ENCODE peak calls at places on chromosome 3, in six cellular contexts. Q is H1, O is HepG2, B is K562, F is HCT116, V is GM12878. T is an unnamed sample. For H3K4me1 and H3K27me3, the result is how much of the 10 kb centered on the place peaks cover.

GRCh38 chr3:177781686-177782161 is 584.4 kb upstream of the TBL1XR1 start:
- DNase-seq in O (no peak), V (no peak), Q (no peak), F (no peak), B (no peak), T (no peak)

GRCh38 chr3:27684302-27684701 is 37.8 kb downstream of the EOMES start:
- DNase-seq in O (no peak), B (no peak), Q (no peak), F (no peak), V (no peak), T (no peak)

GRCh38 chr3:10530241-10530640 is 24.9 kb upstream of the ATP2B2 start:
- DNase-seq in Q (no peak), B (no peak), F (no peak), O (no peak), V (no peak), T (no peak)

GRCh38 chr3:69444980-69445379 is 59.1 kb upstream of the FRMD4B start:
- DNase-seq in F (no peak), Q (no peak), V (no peak), B (no peak), O (no peak), T (no peak)

GRCh38 chr3:158991146-158991705 is 189.4 kb downstream of the MFSD1 start:
- DNase-seq in V (no peak), B (no peak), F (no peak), O (no peak), Q (peak), T (peak)

GRCh38 chr3:106842151-106842550 is 535.1 kb upstream of the CCDC54 start:
- DNase-seq in O (no peak), F (no peak), V (no peak), B (no peak), Q (no peak), T (no peak)

GRCh38 chr3:3579658-3580057 is 219.6 kb upstream of the LRRN1 start:
- DNase-seq in B (no peak), F (no peak), V (no peak), O (no peak), Q (no peak), T (no peak)

GRCh38 chr3:159964166-159964973 is 24.3 kb upstream of the IL12A start:
- DNase-seq in F (no peak), B (no peak), O (no peak), Q (no peak), V (peak), T (no peak)

GRCh38 chr3:39141211-39141995 is 12.0 kb downstream of the CSRNP1 start:
- DNase-seq in F (no peak), B (no peak), V (no peak), O (no peak), Q (no peak), T (no peak)

GRCh38 chr3:127450331-127450730 is 140.2 kb downstream of the TPRA1 start:
- DNase-seq in O (no peak), B (no peak), V (no peak), F (no peak), Q (no peak), T (no peak)

GRCh38 chr3:90010341-90010740 is 902.9 kb downstream of the EPHA3 start:
- DNase-seq in Q (no peak), B (no peak), O (no peak), F (no peak), V (no peak), T (peak)

GRCh38 chr3:30548605-30549004 is 57.8 kb upstream of the TGFBR2 start:
- DNase-seq in V (no peak), B (peak), Q (no peak), O (no peak), F (no peak), T (no peak)

GRCh38 chr3:160755776-160756304 is at the start of gene PPM1L:
- DNase-seq in V (no peak), O (no peak), Q (no peak), B (peak), F (peak), T (no peak)

GRCh38 chr3:123457841-123458240 is 9.0 kb upstream of the ADCY5 start:
- DNase-seq in Q (no peak), B (no peak), O (no peak), F (no peak), V (no peak), T (no peak)

GRCh38 chr3:160395297-160395696 is 3.7 kb downstream of the IFT80 start:
- DNase-seq in F (no peak), O (no peak), B (no peak), Q (no peak), V (no peak), T (no peak)

GRCh38 chr3:108221403-108221802 is 821 bp downstream of the IFT57 start:
- DNase-seq in Q (no peak), F (no peak), V (no peak), O (no peak), B (no peak), T (no peak)

GRCh38 chr3:33652736-33653135 is 65.3 kb downstream of the CLASP2 start:
- DNase-seq in O (no peak), B (no peak), F (no peak), V (no peak), Q (no peak), T (no peak)

GRCh38 chr3:119562307-119562961 is 3.0 kb upstream of the CD80 start:
- DNase-seq in O (no peak), Q (no peak), V (peak), F (no peak), B (no peak), T (no peak)

GRCh38 chr3:177906573-177907229 is 629.5 kb upstream of the KCNMB2 start:
- DNase-seq in V (no peak), O (no peak), B (no peak), F (no peak), Q (no peak), T (no peak)

GRCh38 chr3:24829011-24829581 is 334.4 kb upstream of the THRB start:
- DNase-seq in O (no peak), F (no peak), V (no peak), B (peak), Q (no peak), T (no peak)

GRCh38 chr3:149618151-149619123 is 39.4 kb downstream of the WWTR1 start:
- DNase-seq in F (no peak), O (no peak), Q (no peak), B (no peak), V (no peak), T (no peak)

GRCh38 chr3:104044002-104044401 is 1322.7 kb upstream of the ALCAM start:
- DNase-seq in O (no peak), V (no peak), F (no peak), B (no peak), Q (no peak), T (no peak)

GRCh38 chr3:14465425-14465824 is 63.0 kb downstream of the SLC6A6 start:
- DNase-seq in B (no peak), V (no peak), Q (no peak), F (no peak), O (no peak), T (no peak)

GRCh38 chr3:161957467-161957866 is 460.9 kb downstream of the OTOL1 start:
- DNase-seq in B (no peak), Q (no peak), O (no peak), F (no peak), V (no peak), T (no peak)

GRCh38 chr3:123799544-123800351 is 84.4 kb downstream of the MYLK start:
- DNase-seq in F (no peak), Q (no peak), B (no peak), O (peak), V (no peak), T (no peak)

GRCh38 chr3:177050466-177051237 is 146.6 kb downstream of the TBL1XR1 start:
- DNase-seq in O (peak), Q (no peak), V (no peak), B (peak), F (peak), T (no peak)

GRCh38 chr3:187011915-187012314 is 81.6 kb downstream of the ST6GAL1 start:
- DNase-seq in Q (no peak), O (no peak), F (no peak), B (no peak), V (no peak), T (no peak)

GRCh38 chr3:55439657-55440405 is 47.3 kb downstream of the WNT5A start:
- DNase-seq in V (no peak), O (no peak), F (no peak), Q (no peak), B (no peak), T (no peak)

GRCh38 chr3:133574260-133574881 is 885 bp downstream of the CDV3 start:
- DNase-seq in Q (no peak), F (no peak), B (peak), V (peak), O (peak), T (peak)

GRCh38 chr3:133570937-133571320 is 2.6 kb upstream of the CDV3 start:
- DNase-seq in V (no peak), B (no peak), O (no peak), F (no peak), Q (no peak), T (no peak)

GRCh38 chr3:133573629-133574194 is at the start of gene CDV3:
- DNase-seq in F (no peak), B (peak), O (no peak), V (no peak), Q (no peak), T (peak)

GRCh38 chr3:133573054-133573628 is 345 bp upstream of the CDV3 start:
- DNase-seq in Q (peak), O (peak), B (peak), F (peak), V (peak), T (peak)

GRCh38 chr3:133572158-133573053 is 1.1 kb upstream of the CDV3 start:
- DNase-seq in F (no peak), Q (no peak), B (no peak), V (peak), O (no peak), T (no peak)
- H3K4me1 ChIP-seq in F (half or more), Q (under half), B (under half), V (under half), O (half or more), T (under half)

GRCh38 chr3:141807277-141808038 is 44.2 kb downstream of the GRK7 start:
- DNase-seq in F (no peak), Q (no peak), B (peak), O (no peak), V (no peak), T (no peak)

GRCh38 chr3:141812586-141812985 is 49.4 kb downstream of the GRK7 start:
- DNase-seq in O (no peak), F (no peak), Q (no peak), V (no peak), B (no peak), T (no peak)

GRCh38 chr3:141814375-141814774 is 51.2 kb downstream of the GRK7 start:
- DNase-seq in F (no peak), Q (no peak), B (no peak), V (no peak), O (no peak), T (no peak)

GRCh38 chr3:141812091-141812490 is 48.9 kb downstream of the GRK7 start:
- DNase-seq in V (no peak), F (no peak), O (no peak), B (no peak), Q (no peak), T (no peak)

DNA sequence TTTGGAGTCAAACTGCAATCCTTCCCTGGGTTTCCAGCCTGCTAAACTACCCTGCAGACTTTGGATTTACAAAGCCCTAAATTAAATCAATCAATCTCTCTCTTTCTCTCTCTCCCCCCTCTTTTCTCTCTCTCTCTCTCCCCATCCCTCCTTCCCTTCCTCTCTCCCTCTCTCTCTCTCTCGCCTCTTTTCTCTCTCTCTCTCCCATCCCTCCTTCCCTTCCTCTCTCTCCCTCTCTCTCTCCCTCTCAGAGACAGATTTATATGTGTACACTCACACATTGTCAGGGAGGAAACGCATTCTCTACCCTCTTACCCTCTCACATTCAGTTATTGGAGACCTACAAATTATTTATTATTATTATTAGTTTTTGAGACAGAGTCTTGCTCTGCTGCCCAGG is 47.0 kb downstream of the GRK7 start:
- DNase-seq in O (no peak), B (no peak), Q (no peak), V (no peak), F (no peak), T (no peak)
- H3K27me3 ChIP-seq in O (under half), B (under half), Q (under half), V (under half), F (under half), T (under half)

GRCh38 chr3:60076307-60076706 is 1026.5 kb upstream of the CFAP20DC start:
- DNase-seq in O (no peak), Q (no peak), B (no peak), F (no peak), V (no peak), T (no peak)

GRCh38 chr3:60079076-60079475 is 1029.3 kb upstream of the CFAP20DC start:
- DNase-seq in V (no peak), B (no peak), O (no peak), F (no peak), Q (no peak), T (no peak)

GRCh38 chr3:60085649-60086048 is 1035.8 kb upstream of the CFAP20DC start:
- DNase-seq in F (no peak), V (no peak), O (no peak), B (no peak), Q (no peak), T (no peak)

GRCh38 chr3:60080648-60081047 is 1030.8 kb upstream of the CFAP20DC start:
- DNase-seq in V (no peak), Q (no peak), B (no peak), O (no peak), F (no peak), T (no peak)

DNA sequence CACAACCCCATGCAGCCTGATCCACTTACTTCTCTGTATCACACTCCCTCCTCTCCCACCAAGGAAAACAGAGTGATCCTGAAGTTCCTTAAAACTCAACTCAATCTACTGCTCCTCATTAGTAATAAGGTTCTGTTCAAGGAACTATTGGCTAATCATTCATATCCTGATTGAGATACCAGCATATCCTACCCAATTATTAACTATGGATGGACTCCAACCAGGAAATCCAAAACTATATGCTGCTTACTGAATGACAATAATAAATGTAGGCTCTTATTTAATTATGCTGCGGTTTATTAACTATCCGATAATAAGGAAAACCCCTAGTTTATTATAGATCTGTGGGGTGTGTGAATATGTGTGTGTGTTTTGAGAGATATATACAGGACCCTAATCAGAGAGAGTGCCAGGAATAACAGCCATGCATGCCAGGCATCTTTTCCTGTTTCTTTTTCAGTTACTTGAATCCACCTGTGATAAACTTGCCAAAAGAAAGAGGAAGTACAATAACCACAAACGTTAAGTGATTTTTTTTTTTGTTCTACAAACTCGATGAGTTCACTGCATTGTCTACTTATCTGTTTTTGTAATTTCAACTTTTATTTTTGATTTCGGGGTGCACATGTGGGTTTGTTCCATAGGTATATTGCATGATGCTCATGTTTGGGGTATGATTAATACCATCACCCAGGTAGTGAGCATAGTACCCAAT is 1031.7 kb upstream of the CFAP20DC start:
- DNase-seq in F (no peak), Q (no peak), B (no peak), V (peak), O (no peak), T (no peak)
- TF ChIP-seq ZNF274 in F (no peak), Q (no peak), B (no peak), V (no peak), O (no peak), T (no peak)

GRCh38 chr3:50241163-50241562 is 5.2 kb downstream of the GNAI2 start:
- DNase-seq in B (no peak), F (no peak), O (no peak), Q (no peak), V (no peak), T (peak)
- H3K4me1 ChIP-seq in B (half or more), F (half or more), O (under half), Q (half or more), V (under half), T (half or more)

GRCh38 chr3:71752911-71753715 is 542 bp upstream of the GPR27 start:
- DNase-seq in B (no peak), O (no peak), F (no peak), V (no peak), Q (no peak), T (no peak)

GRCh38 chr3:71753716-71754609 is at the start of gene GPR27:
- DNase-seq in B (no peak), O (no peak), V (no peak), F (no peak), Q (no peak), T (no peak)

GRCh38 chr3:71759401-71759800 is 5.7 kb downstream of the GPR27 start:
- DNase-seq in Q (no peak), V (no peak), O (no peak), B (no peak), F (no peak), T (no peak)

GRCh38 chr3:71751602-71752001 is 2.1 kb upstream of the GPR27 start:
- DNase-seq in F (no peak), O (no peak), V (no peak), B (no peak), Q (no peak), T (no peak)

GRCh38 chr3:71754610-71755253 is 1.1 kb downstream of the GPR27 start:
- DNase-seq in V (no peak), F (no peak), O (no peak), B (no peak), Q (no peak), T (no peak)
- H3K27me3 ChIP-seq in V (under half), F (under half), O (under half), B (under half), Q (under half), T (under half)